ENCODE peak calls at places on chromosomes 13 and 19, in six cellular contexts. S is colonic mucosa; T is thoracic aorta; A is CD8-positive, alpha-beta T cell; W is pancreas; D is uterus. V is an unnamed sample.

GRCh38 chr13:64266024-64266423 is 2850.4 kb upstream of the PCDH20 start:
- DNase-seq in T (no peak), D (no peak), S (no peak), W (no peak), A (no peak), V (no peak)

GRCh38 chr19:57947419-57948134 is at the start of gene ZNF256:
- DNase-seq in D (peak; percentile 84), S (peak; percentile 95), W (peak; percentile 93), T (peak; percentile 73), A (peak; percentile 79), V (peak; percentile 87)

GRCh38 chr19:53801257-53801656 is 22.9 kb downstream of the NLRP12 start:
- DNase-seq in S (no peak), D (no peak), T (no peak), W (no peak), A (no peak), V (no peak)

GRCh38 chr19:29404015-29404414 is 121.8 kb upstream of the VSTM2B start:
- DNase-seq in S (no peak), W (no peak), A (no peak), T (no peak), D (no peak), V (no peak)

GRCh38 chr19:33393286-33394005 is 19.9 kb downstream of the CEBPG start:
- DNase-seq in A (no peak), D (no peak), W (peak; percentile 57), S (no peak), T (no peak), V (no peak)

GRCh38 chr19:4513248-4513647 is 5.0 kb downstream of the PLIN4 start:
- DNase-seq in T (no peak), D (no peak), W (no peak), A (no peak), S (no peak), V (no peak)

GRCh38 chr19:8526345-8527062 is 12.5 kb upstream of the ZNF414 start:
- DNase-seq in S (peak; percentile 95), A (no peak), W (peak; percentile 94), D (peak; percentile 94), T (peak; percentile 77), V (no peak)

GRCh38 chr19:46812898-46813569 is 24.6 kb upstream of the SLC1A5 start:
- DNase-seq in S (no peak), T (no peak), D (no peak), W (no peak), A (no peak), V (no peak)

GRCh38 chr19:1315470-1316166 is 29.9 kb downstream of the EFNA2 start:
- DNase-seq in T (no peak), S (peak; percentile 73), D (no peak), W (peak; percentile 84), A (no peak), V (peak; percentile 15)

GRCh38 chr13:81872581-81872980 is 1531.7 kb upstream of the SPRY2 start:
- DNase-seq in S (no peak), A (no peak), T (no peak), W (no peak), D (no peak), V (no peak)

GRCh38 chr19:38649305-38650179 is 2.1 kb downstream of the ACTN4 start:
- DNase-seq in W (peak; percentile 73), A (no peak), T (no peak), D (peak; percentile 72), S (peak; percentile 91), V (no peak)

GRCh38 chr13:50829896-50830295 is 13.6 kb downstream of the DLEU7 start:
- DNase-seq in T (no peak), S (no peak), D (no peak), A (no peak), W (no peak), V (no peak)

GRCh38 chr19:4416268-4416667 is 13.8 kb downstream of the CHAF1A start:
- DNase-seq in A (no peak), W (no peak), S (no peak), D (no peak), T (no peak), V (no peak)

GRCh38 chr19:10404888-10405808 is 1.8 kb upstream of the CDC37 start:
- DNase-seq in W (no peak), D (no peak), A (no peak), T (no peak), S (no peak), V (no peak)

GRCh38 chr19:10936661-10937084 is 8.1 kb downstream of the TIMM29 start:
- DNase-seq in D (peak; percentile 67), T (no peak), S (peak; percentile 61), W (peak; percentile 60), A (no peak), V (peak; percentile 11)

GRCh38 chr19:7506385-7507328 is 9.2 kb upstream of the ZNF358 start:
- DNase-seq in W (peak; percentile 84), A (no peak), D (no peak), T (peak; percentile 62), S (peak; percentile 96), V (no peak)

GRCh38 chr13:25806304-25806974 is 245.4 kb downstream of the SHISA2 start:
- DNase-seq in D (no peak), T (no peak), A (no peak), S (no peak), W (no peak), V (no peak)

GRCh38 chr13:59276436-59276835 is 887.3 kb downstream of the DIAPH3 start:
- DNase-seq in D (no peak), W (no peak), A (no peak), T (no peak), S (no peak), V (no peak)

GRCh38 chr19:7729831-7730285 is 2.1 kb downstream of the CLEC4G start:
- DNase-seq in W (no peak), A (no peak), S (no peak), D (no peak), T (no peak), V (no peak)

GRCh38 chr19:45356760-45357444 is 13.5 kb downstream of the ERCC2 start:
- DNase-seq in A (no peak), W (no peak), T (no peak), D (no peak), S (no peak), V (no peak)

GRCh38 chr13:27919934-27920676 is at the start of gene PDX1:
- DNase-seq in A (no peak), T (no peak), D (no peak), W (peak; percentile 92), S (peak; percentile 71), V (no peak)

GRCh38 chr13:113820813-113821651 is 42.8 kb downstream of the GAS6 start:
- DNase-seq in T (no peak), S (no peak), A (no peak), W (no peak), D (peak; percentile 94), V (no peak)

GRCh38 chr13:50357586-50358118 is 342.4 kb downstream of the KCNRG start:
- DNase-seq in W (no peak), T (no peak), D (peak; percentile 76), S (no peak), A (no peak), V (no peak)

GRCh38 chr13:75492389-75492788 is 10.4 kb upstream of the TBC1D4 start:
- DNase-seq in T (no peak), D (no peak), A (no peak), W (no peak), S (no peak), V (no peak)

GRCh38 chr19:56837492-56837891 is 3.0 kb downstream of the PEG3 start:
- DNase-seq in T (peak; percentile 17), D (peak; percentile 77), S (peak; percentile 27), A (no peak), W (peak; percentile 84), V (no peak)

GRCh38 chr19:14168259-14168972 is 32.0 kb upstream of the ASF1B start:
- DNase-seq in W (no peak), D (no peak), S (no peak), T (no peak), A (no peak), V (no peak)

GRCh38 chr13:85383291-85383690 is 415.9 kb downstream of the SLITRK6 start:
- DNase-seq in W (no peak), T (no peak), D (no peak), A (no peak), S (no peak), V (no peak)

DNA sequence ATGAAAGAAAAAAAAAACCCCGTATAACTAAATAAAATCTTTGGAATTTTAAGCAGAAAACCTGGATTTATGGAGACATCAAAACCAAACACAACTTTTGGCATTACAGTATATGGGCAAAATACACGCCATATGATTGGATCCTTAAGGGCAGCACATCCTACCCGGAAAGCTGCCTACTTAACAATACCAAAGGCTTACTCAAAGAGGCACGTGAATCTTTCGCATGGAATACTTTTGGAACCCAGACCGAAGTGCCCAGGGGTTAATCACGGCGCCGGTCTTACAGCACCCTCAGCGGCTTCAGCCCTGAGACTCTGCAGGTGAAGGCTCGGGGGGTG is 385 bp downstream of the CCDC169 start:
- DNase-seq in A (no peak), W (no peak), T (no peak), D (no peak), S (peak; percentile 18), V (no peak)
- H3K27ac ChIP-seq in A (no peak overlapping the region), W (no peak overlapping the region), T (no peak overlapping the region), D (peak overlapping the region; percentile 80), S (no peak overlapping the region), V (no peak overlapping the region)

GRCh38 chr13:101946411-101946810 is 455.4 kb downstream of the FGF14 start:
- DNase-seq in D (no peak), A (no peak), S (no peak), T (no peak), W (no peak), V (no peak)

GRCh38 chr13:101942535-101943157 is 459.2 kb downstream of the FGF14 start:
- DNase-seq in T (no peak), A (no peak), D (no peak), S (no peak), W (no peak), V (no peak)

GRCh38 chr13:101942038-101942437 is 459.8 kb downstream of the FGF14 start:
- DNase-seq in W (no peak), A (no peak), T (no peak), D (peak; percentile 30), S (peak; percentile 23), V (no peak)

GRCh38 chr13:101941095-101941777 is 460.6 kb downstream of the FGF14 start:
- DNase-seq in D (no peak), A (no peak), T (no peak), W (no peak), S (no peak), V (no peak)

GRCh38 chr13:101945435-101945834 is 456.4 kb downstream of the FGF14 start:
- DNase-seq in W (no peak), A (no peak), D (no peak), S (no peak), T (no peak), V (no peak)
- TF ChIP-seq CTCF in W (no peak), A (no peak), D (no peak), S (no peak), T (no peak), V (no peak)

DNA sequence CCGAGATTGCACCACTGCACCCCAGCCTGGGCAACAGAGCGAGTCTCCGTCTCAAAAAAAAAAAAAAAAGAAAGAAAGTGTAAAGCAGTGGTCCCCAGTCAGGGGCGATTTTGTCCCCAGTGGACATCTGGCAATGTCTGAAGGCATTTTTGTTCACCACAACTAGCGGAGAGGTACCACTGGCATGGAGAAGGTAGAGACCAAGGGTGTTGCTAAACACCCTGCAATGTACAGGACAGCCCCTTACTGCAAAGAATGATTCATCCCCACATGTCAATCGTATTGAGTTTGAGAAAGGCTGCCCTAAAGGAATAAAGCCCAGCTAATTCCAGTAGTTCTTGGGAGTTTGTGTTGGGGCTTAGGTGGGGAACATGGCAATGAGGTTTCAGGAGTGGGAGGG is 38.7 kb downstream of the CYP4F2 start:
- DNase-seq in T (no peak), A (no peak), D (no peak), W (no peak), S (no peak), V (no peak)
- H3K27me3 ChIP-seq in T (no peaks in the 10 kb centered on the region), A (no peaks in the 10 kb centered on the region), D (no peaks in the 10 kb centered on the region), W (no peaks in the 10 kb centered on the region), S (no peaks in the 10 kb centered on the region), V (no peaks in the 10 kb centered on the region)

GRCh38 chr13:48184260-48184659 is 48.7 kb upstream of the ITM2B start:
- DNase-seq in D (no peak), W (no peak), S (no peak), A (no peak), T (no peak), V (no peak)
- H3K27ac ChIP-seq in D (no peak overlapping the region), W (no peak overlapping the region), S (no peak overlapping the region), A (no peak overlapping the region), T (no peak overlapping the region), V (no peak overlapping the region)

V was measured in CD4-positive, alpha-beta T cell.